ENCODE peak calls at places on chromosomes 5 and 9, in nine cellular contexts. S is stimulated activated CD4-positive, alpha-beta T cell treated with anti-CD3 and anti-CD28 coated beads, TNF-alpha, amount 100 ng/mL, for 24 hours; C is NCI-H1436 treated with DMSO at 0.1 percent for 48 hours; F is A549; Z is CD8-positive, alpha-beta T cell; X is hippocampal formation; T is HTR-8/SVneo; E is naive thymus-derived CD8-positive, alpha-beta T cell; K is fibroblast of mammary gland. D is an unnamed sample.

GRCh38 chr5:179225387-179225786 is 119.9 kb downstream of the ADAMTS2 start:
- DNase-seq in S (no peak), C (no peak), F (no peak), Z (no peak), X (no peak), T (no peak), E (no peak), K (no peak), D (no peak)

GRCh38 chr9:21030389-21031035 is 928 bp downstream of the HACD4 start:
- DNase-seq in S (peak), C (no peak), F (no peak), Z (no peak), X (peak), T (no peak), E (no peak), K (peak), D (no peak)

GRCh38 chr5:74384851-74385250 is 255.7 kb downstream of the ENC1 start:
- DNase-seq in S (no peak), C (no peak), F (no peak), Z (no peak), X (no peak), T (no peak), E (no peak), K (no peak), D (no peak)

GRCh38 chr5:177546262-177546741 is 8.1 kb downstream of the FAM193B start:
- DNase-seq in S (no peak), C (no peak), F (peak), Z (no peak), X (peak), T (peak), E (no peak), K (peak), D (no peak)

GRCh38 chr5:91281409-91281808 is 101.7 kb downstream of the ARRDC3 start:
- DNase-seq in S (no peak), C (no peak), F (no peak), Z (no peak), X (no peak), T (peak), E (no peak), K (peak), D (no peak)

GRCh38 chr5:139967353-139967752 is 75.7 kb downstream of the NRG2 start:
- DNase-seq in S (no peak), C (no peak), F (no peak), Z (no peak), X (no peak), T (no peak), E (no peak), K (no peak), D (no peak)

GRCh38 chr5:140357731-140358093 is 2.3 kb upstream of the SLC4A9 start:
- DNase-seq in S (peak), C (peak), F (peak), Z (peak), X (peak), T (peak), E (peak), K (peak), D (peak)

GRCh38 chr5:149917073-149917676 is 27.4 kb downstream of the PDE6A start:
- DNase-seq in S (no peak), C (no peak), F (no peak), Z (no peak), X (no peak), T (no peak), E (no peak), K (no peak), D (no peak)

GRCh38 chr9:110650261-110650660 is 18.3 kb upstream of the MUSK start:
- DNase-seq in S (no peak), C (no peak), F (no peak), Z (no peak), X (no peak), T (no peak), E (no peak), K (peak), D (no peak)

GRCh38 chr5:113806823-113807222 is 293.3 kb downstream of the YTHDC2 start:
- DNase-seq in S (no peak), C (no peak), F (no peak), Z (no peak), X (no peak), T (no peak), E (no peak), K (no peak), D (no peak)

GRCh38 chr5:18798058-18798457 is 1163.8 kb downstream of the TAF11L14 start:
- DNase-seq in S (no peak), C (no peak), F (no peak), Z (no peak), X (no peak), T (no peak), E (no peak), K (no peak), D (no peak)

GRCh38 chr5:137847699-137848098 is 20.0 kb upstream of the MYOT start:
- DNase-seq in S (no peak), C (no peak), F (no peak), Z (no peak), X (no peak), T (no peak), E (no peak), K (no peak), D (no peak)

GRCh38 chr9:91915524-91916266 is 34.3 kb downstream of the ROR2 start:
- DNase-seq in S (no peak), C (no peak), F (no peak), Z (no peak), X (no peak), T (no peak), E (no peak), K (no peak), D (no peak)

GRCh38 chr9:93659044-93659836 is 82.9 kb downstream of the PHF2 start:
- DNase-seq in S (no peak), C (no peak), F (no peak), Z (no peak), X (no peak), T (no peak), E (no peak), K (no peak), D (no peak)

GRCh38 chr9:123028136-123028535 is 5.3 kb upstream of the GPR21 start:
- DNase-seq in S (no peak), C (no peak), F (no peak), Z (no peak), X (no peak), T (no peak), E (no peak), K (no peak), D (no peak)

GRCh38 chr5:37787742-37788141 is 52.1 kb downstream of the GDNF start:
- DNase-seq in S (no peak), C (no peak), F (no peak), Z (no peak), X (no peak), T (no peak), E (no peak), K (peak), D (no peak)

GRCh38 chr5:33400675-33401074 is 40.1 kb upstream of the TARS1 start:
- DNase-seq in S (no peak), C (no peak), F (no peak), Z (no peak), X (no peak), T (no peak), E (no peak), K (no peak), D (no peak)

GRCh38 chr5:2755811-2756210 is 4.3 kb upstream of the IRX2 start:
- DNase-seq in S (no peak), C (no peak), F (no peak), Z (no peak), X (no peak), T (no peak), E (no peak), K (no peak), D (no peak)

GRCh38 chr9:78009156-78009555 is 22.5 kb downstream of the GNAQ start:
- DNase-seq in S (no peak), C (no peak), F (no peak), Z (no peak), X (no peak), T (no peak), E (no peak), K (no peak), D (no peak)

GRCh38 chr9:1890806-1891205 is 124.3 kb upstream of the SMARCA2 start:
- DNase-seq in S (no peak), C (no peak), F (no peak), Z (no peak), X (no peak), T (no peak), E (no peak), K (peak), D (no peak)

GRCh38 chr9:74951725-74952151 is 974 bp downstream of the C9orf40 start:
- DNase-seq in S (peak), C (no peak), F (peak), Z (peak), X (no peak), T (peak), E (peak), K (peak), D (peak)

GRCh38 chr5:54722846-54723433 is 205.4 kb downstream of the SNX18 start:
- DNase-seq in S (no peak), C (no peak), F (no peak), Z (no peak), X (no peak), T (no peak), E (no peak), K (peak), D (no peak)

GRCh38 chr9:91785403-91785917 is 164.6 kb downstream of the ROR2 start:
- DNase-seq in S (no peak), C (no peak), F (no peak), Z (no peak), X (no peak), T (no peak), E (no peak), K (peak), D (no peak)